ENCODE peak calls at places on chromosomes 6 and 20, in ten cellular contexts. U is uterus; I is left ventricle myocardium inferior; X is transverse colon; S is CD8-positive, alpha-beta T cell; Q is kidney; O is SK-N-SH; R is heart right ventricle; J is upper lobe of right lung; A is tibial nerve. B is an unnamed sample.

GRCh38 chr20:14935285-14935684 is 597.9 kb upstream of the FLRT3 start:
- DNase-seq in U (no peak), I (no peak), X (no peak), S (no peak), Q (no peak), O (no peak), R (no peak), J (no peak), A (no peak), B (no peak)

GRCh38 chr20:54624701-54625472 is 149.5 kb downstream of the DOK5 start:
- DNase-seq in U (no peak), I (no peak), X (no peak), S (no peak), Q (no peak), O (no peak), R (no peak), J (no peak), A (no peak), B (no peak)

GRCh38 chr20:44835661-44836221 is 25.4 kb upstream of the RIMS4 start:
- DNase-seq in U (no peak), I (no peak), X (no peak), S (no peak), Q (no peak), O (no peak), R (no peak), J (no peak), A (no peak), B (no peak)

GRCh38 chr6:145206247-145206907 is 528.9 kb downstream of the EPM2A start:
- DNase-seq in U (no peak), I (no peak), X (no peak), S (no peak), Q (no peak), O (peak; percentile 52), R (no peak), J (no peak), A (no peak), B (peak; percentile 71)

GRCh38 chr20:23125625-23126191 is 39.6 kb upstream of the CD93 start:
- DNase-seq in U (no peak), I (peak; percentile 46), X (peak; percentile 28), S (no peak), Q (peak; percentile 71), O (no peak), R (no peak), J (peak; percentile 74), A (no peak), B (no peak)

GRCh38 chr6:20712011-20712410 is 177.8 kb downstream of the CDKAL1 start:
- DNase-seq in U (no peak), I (no peak), X (no peak), S (no peak), Q (no peak), O (no peak), R (no peak), J (no peak), A (no peak), B (no peak)

GRCh38 chr6:79536615-79536968 is 638 bp downstream of the LCA5 start:
- DNase-seq in U (peak; percentile 50), I (peak; percentile 55), X (peak; percentile 17), S (no peak), Q (no peak), O (no peak), R (no peak), J (no peak), A (peak; percentile 33), B (no peak)

GRCh38 chr6:4583026-4583425 is 193.2 kb upstream of the CDYL start:
- DNase-seq in U (no peak), I (no peak), X (no peak), S (no peak), Q (no peak), O (no peak), R (no peak), J (no peak), A (no peak), B (no peak)

DNA sequence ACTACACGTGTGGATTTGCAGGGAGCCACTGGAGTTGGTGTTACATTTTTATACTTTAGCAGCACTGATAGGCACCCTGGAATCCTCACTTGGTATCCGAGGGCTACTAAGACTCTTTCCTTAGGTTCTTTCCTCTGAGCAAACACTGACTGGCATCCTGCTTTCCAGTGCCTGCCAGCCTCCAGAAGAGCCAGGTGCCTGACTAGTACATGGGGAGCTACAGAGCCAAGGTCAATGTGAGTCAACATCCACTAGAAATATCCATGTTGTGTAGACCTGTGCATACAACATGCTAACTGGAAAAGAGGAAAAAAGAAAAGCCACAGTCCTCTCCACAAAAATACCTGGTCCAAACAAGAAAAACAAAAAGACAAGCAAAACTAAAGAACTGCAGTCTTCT is 5.9 kb downstream of the TUBB1 start:
- DNase-seq in U (no peak), I (no peak), X (no peak), S (no peak), Q (no peak), O (no peak), R (no peak), J (no peak), A (no peak), B (no peak)
- H3K36me3 ChIP-seq in U (no peaks in the 10 kb centered on the region), I (peaks cover 76% of the 10 kb centered on the region), X (peaks cover 34% of the 10 kb centered on the region), S (peaks cover 28% of the 10 kb centered on the region), Q (peaks cover 48% of the 10 kb centered on the region), O (peaks cover 69% of the 10 kb centered on the region), R (peaks cover 85% of the 10 kb centered on the region), J (peaks cover 77% of the 10 kb centered on the region), A (peaks cover 69% of the 10 kb centered on the region), B (peaks cover 72% of the 10 kb centered on the region)

DNA sequence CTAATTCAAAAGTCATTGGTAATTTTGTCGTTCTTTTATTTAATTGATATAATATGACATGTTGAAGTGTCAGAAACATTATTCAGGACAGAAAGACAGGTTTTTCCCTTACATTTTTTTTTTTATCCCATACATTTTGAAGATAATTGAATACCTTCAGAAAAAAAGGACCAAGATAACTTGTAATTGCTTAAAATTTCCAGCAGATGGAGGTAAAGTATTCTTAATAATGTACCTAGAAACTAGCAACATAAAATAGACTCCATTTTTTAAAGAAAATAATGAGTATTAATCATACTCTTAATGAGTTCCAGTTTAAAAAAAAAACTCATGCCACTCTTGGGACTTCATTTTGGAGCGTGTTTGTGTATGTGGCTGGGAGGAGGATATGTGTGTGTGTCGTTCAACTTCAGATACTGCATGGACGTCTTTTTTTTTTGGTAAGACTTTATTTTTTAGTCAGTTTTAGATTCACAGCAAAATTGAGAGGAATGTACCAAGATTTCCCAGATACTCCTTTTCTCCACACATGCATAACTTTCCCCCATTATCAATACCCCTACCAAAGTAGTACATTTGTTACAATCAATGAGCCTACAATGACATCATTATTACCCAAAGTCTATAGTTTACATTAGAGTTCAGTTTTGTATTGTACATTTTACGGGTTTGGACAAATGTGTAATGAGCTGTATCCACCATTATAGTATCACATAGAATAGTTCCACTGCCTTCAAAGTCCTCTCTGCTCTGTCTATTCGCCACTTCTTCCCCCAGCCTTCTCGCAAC is 79.4 kb downstream of the ROS1 start:
- DNase-seq in U (no peak), I (no peak), X (no peak), S (no peak), Q (no peak), O (peak; percentile 3), R (no peak), J (no peak), A (no peak), B (no peak)
- TF ChIP-seq CTCF in U (no peak), I (peak; percentile 63), X (peak; percentile 51), S (peak; percentile 72), Q (peak; percentile 47), O (peak; percentile 72), R (peak; percentile 59), J (peak; percentile 56), A (peak; percentile 45), B (peak; percentile 32)

GRCh38 chr20:48658505-48658904 is 169.3 kb downstream of the PREX1 start:
- DNase-seq in U (no peak), I (no peak), X (no peak), S (no peak), Q (no peak), O (no peak), R (no peak), J (no peak), A (no peak), B (no peak)
- H3K36me3 ChIP-seq in U (no peaks in the 10 kb centered on the region), I (peaks cover 32% of the 10 kb centered on the region), X (no peaks in the 10 kb centered on the region), S (peaks cover 63% of the 10 kb centered on the region), Q (no peaks in the 10 kb centered on the region), O (no peaks in the 10 kb centered on the region), R (peaks cover 17% of the 10 kb centered on the region), J (peaks cover 34% of the 10 kb centered on the region), A (peaks cover 61% of the 10 kb centered on the region), B (no peaks in the 10 kb centered on the region)

GRCh38 chr6:112557961-112558360 is 210.8 kb downstream of the RFPL4B start:
- DNase-seq in U (no peak), I (no peak), X (no peak), S (no peak), Q (no peak), O (no peak), R (no peak), J (no peak), A (no peak), B (no peak)

GRCh38 chr6:112562348-112563220 is 215.5 kb downstream of the RFPL4B start:
- DNase-seq in U (no peak), I (no peak), X (no peak), S (no peak), Q (no peak), O (no peak), R (no peak), J (no peak), A (no peak), B (no peak)

GRCh38 chr6:112563368-112563767 is 216.2 kb downstream of the RFPL4B start:
- DNase-seq in U (no peak), I (no peak), X (no peak), S (no peak), Q (no peak), O (no peak), R (no peak), J (no peak), A (no peak), B (no peak)

GRCh38 chr6:112560651-112561050 is 213.5 kb downstream of the RFPL4B start:
- DNase-seq in U (no peak), I (no peak), X (no peak), S (no peak), Q (no peak), O (no peak), R (no peak), J (no peak), A (no peak), B (peak; percentile 16)
- TF ChIP-seq CTCF in U (no peak), I (no peak), X (no peak), S (no peak), Q (no peak), O (no peak), R (no peak), J (no peak), A (no peak), B (peak; percentile 35)

DNA sequence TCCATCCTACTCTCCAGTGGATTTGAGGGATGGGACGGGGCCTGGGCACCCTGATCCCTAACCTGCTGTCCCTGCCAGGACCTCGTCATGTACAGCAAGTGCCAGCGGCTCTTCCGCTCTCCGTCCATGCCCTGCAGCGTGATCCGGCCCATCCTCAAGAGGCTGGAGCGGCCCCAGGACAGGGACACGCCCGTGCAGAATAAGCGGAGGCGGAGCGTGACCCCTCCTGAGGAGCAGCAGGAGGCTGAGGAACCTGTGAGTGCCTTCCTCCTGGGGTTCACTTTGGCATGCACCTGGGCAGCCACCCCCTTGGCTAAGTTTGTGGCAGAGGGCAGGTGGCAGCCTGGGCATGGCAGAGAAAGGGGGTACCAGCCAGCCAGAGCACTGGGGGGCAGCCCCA is 5.7 kb downstream of the CDC25B start:
- DNase-seq in U (no peak), I (no peak), X (no peak), S (no peak), Q (peak; percentile 77), O (no peak), R (no peak), J (no peak), A (no peak), B (no peak)
- H3K36me3 ChIP-seq in U (no peaks in the 10 kb centered on the region), I (peaks cover 50% of the 10 kb centered on the region), X (peaks cover 12% of the 10 kb centered on the region), S (peaks cover 63% of the 10 kb centered on the region), Q (no peaks in the 10 kb centered on the region), O (peaks cover 48% of the 10 kb centered on the region), R (peaks cover 42% of the 10 kb centered on the region), J (peaks cover 82% of the 10 kb centered on the region), A (peaks cover 71% of the 10 kb centered on the region), B (peaks cover 78% of the 10 kb centered on the region)

GRCh38 chr6:39370021-39370420 is 47.5 kb upstream of the KCNK16 start:
- DNase-seq in U (no peak), I (no peak), X (no peak), S (no peak), Q (no peak), O (no peak), R (no peak), J (no peak), A (no peak), B (no peak)
- TF ChIP-seq CTCF in U (no peak), I (peak; percentile 30), X (no peak), S (no peak), Q (peak; percentile 13), O (peak; percentile 8), R (peak; percentile 31), J (peak; percentile 7), A (no peak), B (peak; percentile 31)